ENCODE peak calls at places on chromosomes 11 and 22, in seven cellular contexts. I is T-helper 1 cell; E is NCI-H748 treated with DMSO at 0.1 percent for 48 hours; O is transverse colon; T is activated CD4-positive, alpha-beta T cell treated with anti-CD3 and anti-CD28 coated beads, Interleukin-2, amount 50 U/mL, for 1 hour; V is NCI-H1930; S is iris pigment epithelial cell. W is an unnamed sample.

GRCh38 chr11:73323464-73323863 is 15.4 kb downstream of the ARHGEF17 start:
- DNase-seq in E (no peak), S (no peak), I (no peak), T (no peak), V (no peak), O (peak; percentile 64), W (no peak)

GRCh38 chr22:46721716-46722115 is 16.3 kb downstream of the CERK start:
- DNase-seq in T (no peak), S (no peak), I (no peak), V (no peak), O (no peak), E (no peak), W (no peak)

GRCh38 chr22:50308597-50308935 is 1.1 kb upstream of the PLXNB2 start:
- DNase-seq in E (no peak), T (no peak), I (no peak), S (no peak), O (peak; percentile 78), V (no peak), W (no peak)

GRCh38 chr11:64865286-64866172 is 12.9 kb downstream of the EHD1 start:
- DNase-seq in V (no peak), I (peak; percentile 69), S (peak; percentile 87), O (no peak), E (no peak), T (no peak), W (no peak)

GRCh38 chr11:94563176-94563847 is 3.9 kb upstream of the PIWIL4 start:
- DNase-seq in E (no peak), V (no peak), T (no peak), S (peak; percentile 75), I (no peak), O (no peak), W (no peak)

GRCh38 chr22:47299879-47300697 is 537.6 kb downstream of the TBC1D22A start:
- DNase-seq in O (no peak), S (no peak), V (no peak), T (no peak), E (no peak), I (no peak), W (no peak)

GRCh38 chr11:72144807-72145565 is 9.5 kb downstream of the FOLR3 start:
- DNase-seq in S (peak; percentile 90), O (no peak), I (no peak), E (no peak), T (no peak), V (no peak), W (no peak)

GRCh38 chr11:122697636-122698167 is 42.2 kb downstream of the UBASH3B start:
- DNase-seq in I (peak; percentile 78), O (no peak), E (no peak), V (no peak), S (peak; percentile 81), T (peak; percentile 41), W (peak; percentile 20)

GRCh38 chr11:15819679-15820286 is 536.6 kb downstream of the SOX6 start:
- DNase-seq in T (peak; percentile 3), O (peak; percentile 87), V (peak; percentile 16), S (peak; percentile 41), I (peak; percentile 12), E (peak; percentile 59), W (no peak)

GRCh38 chr22:31313366-31314147 is 21.3 kb upstream of the PIK3IP1 start:
- DNase-seq in I (peak; percentile 32), V (peak; percentile 52), T (peak; percentile 67), O (peak; percentile 85), E (peak; percentile 51), S (peak; percentile 48), W (peak; percentile 61)

GRCh38 chr11:125750629-125751028 is 4.5 kb downstream of the PATE1 start:
- DNase-seq in O (no peak), I (no peak), S (no peak), V (no peak), T (no peak), E (no peak), W (no peak)

GRCh38 chr11:65585396-65586246 is 9.8 kb downstream of the EHBP1L1 start:
- DNase-seq in I (no peak), S (no peak), E (no peak), O (no peak), T (no peak), V (no peak), W (no peak)

GRCh38 chr22:19455585-19456370 is 8.3 kb upstream of the C22orf39 start:
- DNase-seq in O (no peak), T (no peak), I (no peak), V (no peak), E (no peak), S (peak; percentile 59), W (no peak)

GRCh38 chr11:1401656-1402221 is 12.0 kb downstream of the BRSK2 start:
- DNase-seq in I (no peak), T (peak; percentile 52), S (peak; percentile 49), E (no peak), V (no peak), O (peak; percentile 59), W (peak; percentile 52)

GRCh38 chr11:76276046-76276772 is 69.9 kb upstream of the WNT11 start:
- DNase-seq in S (no peak), E (no peak), I (no peak), T (no peak), V (no peak), O (no peak), W (no peak)

GRCh38 chr11:86041975-86042378 is 26.9 kb downstream of the PICALM start:
- DNase-seq in V (peak; percentile 48), O (peak; percentile 66), S (peak; percentile 91), I (peak; percentile 84), T (no peak), E (peak; percentile 17), W (peak; percentile 66)

GRCh38 chr22:43186272-43187170 is at the start of gene TTLL12:
- DNase-seq in O (peak; percentile 56), E (no peak), S (peak; percentile 51), I (peak; percentile 47), V (peak; percentile 45), T (peak; percentile 54), W (peak; percentile 32)

GRCh38 chr11:103779054-103779453 is 257.4 kb upstream of the DDI1 start:
- DNase-seq in S (peak; percentile 15), E (no peak), T (no peak), O (no peak), V (no peak), I (no peak), W (no peak)

GRCh38 chr11:131503017-131503416 is 132.6 kb downstream of the NTM start:
- DNase-seq in S (no peak), I (no peak), O (no peak), V (no peak), T (no peak), E (no peak), W (no peak)

GRCh38 chr11:76748931-76749330 is 34.2 kb upstream of the TSKU start:
- DNase-seq in V (no peak), I (no peak), T (no peak), E (no peak), S (no peak), O (no peak), W (no peak)

GRCh38 chr22:28249402-28249801 is 330.3 kb upstream of the PITPNB start:
- DNase-seq in V (no peak), S (no peak), I (no peak), E (no peak), O (no peak), T (no peak), W (no peak)

GRCh38 chr11:72634472-72635095 is 39.6 kb downstream of the PDE2A start:
- DNase-seq in S (no peak), I (no peak), V (no peak), O (no peak), E (no peak), T (no peak), W (no peak)

GRCh38 chr22:39457546-39458442 is 982 bp downstream of the MGAT3 start:
- DNase-seq in T (no peak), I (no peak), S (no peak), V (no peak), E (no peak), O (no peak), W (no peak)

GRCh38 chr11:122703541-122704272 is 48.2 kb downstream of the UBASH3B start:
- DNase-seq in E (no peak), V (no peak), O (no peak), T (no peak), I (no peak), S (no peak), W (no peak)

GRCh38 chr11:92257536-92257935 is 32.9 kb downstream of the FAT3 start:
- DNase-seq in T (no peak), O (no peak), S (no peak), E (no peak), I (no peak), V (no peak), W (no peak)

GRCh38 chr11:125188021-125188420 is 23.5 kb downstream of the PKNOX2 start:
- DNase-seq in S (peak; percentile 29), T (no peak), I (no peak), O (no peak), E (no peak), V (no peak), W (no peak)

GRCh38 chr11:122920579-122920978 is 38.0 kb downstream of the JHY start:
- DNase-seq in V (peak; percentile 85), S (no peak), E (peak; percentile 65), T (no peak), I (no peak), O (no peak), W (no peak)

GRCh38 chr11:3134218-3134621 is 30.9 kb downstream of the OSBPL5 start:
- DNase-seq in S (no peak), T (no peak), I (no peak), E (no peak), O (peak; percentile 4), V (no peak), W (no peak)

GRCh38 chr11:130827697-130828377 is 88.4 kb downstream of the SNX19 start:
- DNase-seq in I (peak; percentile 3), T (no peak), E (no peak), V (no peak), O (peak; percentile 62), S (peak; percentile 77), W (no peak)

GRCh38 chr22:25475554-25476022 is 88.9 kb upstream of the GRK3 start:
- DNase-seq in T (no peak), O (no peak), V (no peak), E (peak; percentile 79), S (peak; percentile 68), I (no peak), W (no peak)

W was measured in memory B cell.